ENCODE peak calls at places on chromosomes 2 and 18, in four cellular contexts. Y is hepatocyte, D is fibroblast of lung, J is GM23248. Q is an unnamed sample.

GRCh38 chr18:78390348-78390929 is 589.2 kb upstream of the SALL3 start:
- DNase-seq in Y (no peak), D (no peak), J (no peak), Q (no peak)

GRCh38 chr2:41729800-41730364 is 317.9 kb upstream of the PKDCC start:
- DNase-seq in Y (no peak), D (no peak), J (no peak), Q (no peak)

GRCh38 chr2:219182331-219183150 is 4.5 kb downstream of the RETREG2 start:
- DNase-seq in Y (no peak), D (no peak), J (no peak), Q (no peak)

GRCh38 chr18:23765931-23766330 is 76.7 kb downstream of the LAMA3 start:
- DNase-seq in Y (no peak), D (no peak), J (no peak), Q (no peak)

GRCh38 chr18:61992285-61992684 is 99.5 kb upstream of the RNF152 start:
- DNase-seq in Y (peak; percentile 41), D (peak; percentile 94), J (peak; percentile 81), Q (no peak)

GRCh38 chr18:616380-616995 is 19.7 kb downstream of the CLUL1 start:
- DNase-seq in Y (peak; percentile 65), D (peak; percentile 42), J (peak; percentile 82), Q (peak; percentile 46)

GRCh38 chr2:171431677-171432167 is 2.1 kb downstream of the METTL8 start:
- DNase-seq in Y (no peak), D (no peak), J (no peak), Q (no peak)

GRCh38 chr2:236764716-236765115 is 195.1 kb downstream of the ACKR3 start:
- DNase-seq in Y (no peak), D (no peak), J (no peak), Q (no peak)

GRCh38 chr2:196278491-196278911 is 107.1 kb upstream of the STK17B start:
- DNase-seq in Y (no peak), D (peak; percentile 96), J (peak; percentile 88), Q (no peak)

GRCh38 chr2:219570924-219571310 is 422 bp downstream of the OBSL1 start:
- DNase-seq in Y (peak; percentile 66), D (peak; percentile 42), J (peak; percentile 68), Q (no peak)

GRCh38 chr2:241802421-241802749 is 6.6 kb upstream of the NEU4 start:
- DNase-seq in Y (peak; percentile 8), D (no peak), J (no peak), Q (no peak)

GRCh38 chr2:68282814-68283812 is 30.8 kb upstream of the PPP3R1 start:
- DNase-seq in Y (peak; percentile 54), D (peak; percentile 54), J (peak; percentile 63), Q (peak; percentile 74)

GRCh38 chr2:127448526-127448925 is 30.3 kb downstream of the PROC start:
- DNase-seq in Y (no peak), D (peak; percentile 50), J (peak; percentile 66), Q (no peak)

GRCh38 chr2:132943829-132944228 is 273.8 kb upstream of the LYPD1 start:
- DNase-seq in Y (no peak), D (peak; percentile 40), J (no peak), Q (no peak)

GRCh38 chr2:233384811-233385488 is 30.7 kb downstream of the DGKD start:
- DNase-seq in Y (no peak), D (no peak), J (no peak), Q (peak; percentile 23)

GRCh38 chr2:223459328-223459939 is 142.7 kb downstream of the SCG2 start:
- DNase-seq in Y (peak; percentile 41), D (peak; percentile 38), J (peak; percentile 55), Q (peak; percentile 37)

GRCh38 chr2:23673830-23674679 is 252.9 kb downstream of the ATAD2B start:
- DNase-seq in Y (peak; percentile 42), D (no peak), J (peak; percentile 32), Q (peak; percentile 29)

GRCh38 chr2:241867776-241868420 is 1.6 kb upstream of the RTP5 start:
- DNase-seq in Y (no peak), D (no peak), J (peak; percentile 17), Q (no peak)

GRCh38 chr18:24539866-24540604 is 79.6 kb downstream of the HRH4 start:
- DNase-seq in Y (no peak), D (no peak), J (no peak), Q (no peak)

GRCh38 chr18:9094307-9095226 is 7.9 kb upstream of the NDUFV2 start:
- DNase-seq in Y (peak; percentile 27), D (peak; percentile 90), J (peak; percentile 82), Q (no peak)

GRCh38 chr2:172430671-172431070 is 3.3 kb downstream of the ITGA6 start:
- DNase-seq in Y (peak; percentile 22), D (peak; percentile 32), J (peak; percentile 35), Q (no peak)

GRCh38 chr2:157032019-157032418 is 225.5 kb upstream of the GALNT5 start:
- DNase-seq in Y (peak; percentile 9), D (peak; percentile 97), J (peak; percentile 94), Q (no peak)

DNA sequence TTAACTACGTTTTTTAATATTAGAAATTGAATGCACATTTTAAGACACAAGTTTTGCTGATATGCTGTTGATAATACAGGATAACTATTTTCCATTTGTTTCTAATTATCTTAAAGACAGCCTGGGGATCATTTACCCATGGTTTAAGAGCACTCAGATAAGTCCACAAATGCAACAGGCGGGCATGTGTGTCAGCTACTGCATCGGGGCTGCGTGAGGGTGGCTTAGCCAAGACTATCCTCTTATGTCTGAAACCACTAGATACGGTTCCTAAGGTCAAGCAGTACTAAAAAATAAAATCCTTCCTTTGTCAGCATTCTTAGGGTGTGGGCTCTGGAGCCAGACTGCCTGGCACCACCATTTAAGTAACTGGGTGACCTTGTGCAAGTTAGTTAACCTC is 254.8 kb downstream of the SATB2 start:
- DNase-seq in Y (no peak), D (no peak), J (no peak), Q (no peak)
- H3K79me2 ChIP-seq in Y (no peaks in the 10 kb centered on the region), D (no peaks in the 10 kb centered on the region), J (no peaks in the 10 kb centered on the region), Q (no peaks in the 10 kb centered on the region)

DNA sequence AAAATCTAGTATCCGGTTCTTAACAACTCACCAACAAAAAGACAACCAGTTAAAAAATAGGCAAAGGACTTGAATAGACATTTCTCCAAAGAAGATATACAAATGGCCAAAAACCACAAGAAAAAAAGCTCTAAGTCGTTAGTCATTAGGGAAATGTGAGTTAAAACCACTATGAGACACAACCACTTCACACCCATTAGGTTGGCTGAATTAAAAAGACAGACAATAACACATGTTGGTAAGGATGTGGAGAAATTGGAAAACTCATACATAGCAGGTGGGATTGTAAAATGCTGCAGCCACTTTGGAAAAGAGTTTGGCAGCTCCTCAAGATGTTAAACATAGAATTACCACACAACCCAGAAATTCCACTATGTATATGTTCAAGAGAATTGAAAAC is 117.6 kb upstream of the SPATS2L start:
- DNase-seq in Y (no peak), D (peak; percentile 59), J (no peak), Q (no peak)
- H2AFZ ChIP-seq in Y (no peak overlapping the region), D (no peak overlapping the region), J (no peak overlapping the region), Q (no peak overlapping the region)

DNA sequence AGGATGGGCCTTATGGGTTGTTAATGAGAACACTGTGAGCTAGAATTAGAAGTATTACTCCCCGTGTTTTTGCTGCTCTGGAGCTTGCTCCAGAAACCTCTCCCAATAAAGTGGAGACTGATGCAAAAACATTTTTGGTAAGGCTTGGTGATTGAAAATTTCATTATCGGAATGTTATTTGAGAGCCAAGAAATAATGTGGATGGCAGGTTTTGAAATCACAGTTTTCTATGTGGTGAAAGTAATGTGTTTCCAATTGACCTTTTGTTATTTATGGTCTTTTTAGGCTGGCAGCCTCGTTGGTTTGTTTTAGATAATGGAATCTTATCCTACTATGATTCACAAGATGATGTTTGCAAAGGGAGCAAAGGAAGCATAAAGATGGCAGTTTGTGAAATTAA is 5.1 kb downstream of the PLEKHA3 start:
- DNase-seq in Y (no peak), D (peak; percentile 5), J (peak; percentile 3), Q (no peak)
- H3K79me2 ChIP-seq in Y (peaks cover 88% of the 10 kb centered on the region), D (peaks cover 32% of the 10 kb centered on the region), J (peaks cover 98% of the 10 kb centered on the region), Q (peaks cover 42% of the 10 kb centered on the region)

GRCh38 chr2:19313553-19313952 is 44.9 kb downstream of the OSR1 start:
- DNase-seq in Y (no peak), D (no peak), J (no peak), Q (no peak)

DNA sequence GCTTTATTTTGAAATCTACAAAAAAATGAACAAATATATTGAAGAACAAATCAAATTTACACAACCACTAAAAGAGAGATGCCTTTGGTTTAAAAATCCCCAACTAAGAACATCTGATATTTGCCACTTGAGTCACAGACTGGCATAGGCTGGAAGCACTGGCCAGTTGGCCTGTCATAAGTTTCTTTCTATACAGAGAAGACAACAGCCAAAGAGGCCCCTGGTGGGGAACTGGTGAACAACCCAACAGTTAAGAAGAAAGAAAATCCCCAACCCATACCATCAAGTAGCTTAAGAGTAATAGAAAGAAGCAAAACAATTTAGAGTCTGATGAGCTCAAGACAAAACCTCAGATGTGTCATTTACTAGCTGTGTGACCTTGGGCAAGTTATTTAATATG is 45.5 kb downstream of the OSR1 start:
- DNase-seq in Y (peak; percentile 31), D (peak; percentile 44), J (peak; percentile 69), Q (peak; percentile 15)
- H2AFZ ChIP-seq in Y (no peak overlapping the region), D (no peak overlapping the region), J (no peak overlapping the region), Q (no peak overlapping the region)

GRCh38 chr18:58231930-58232329 is 187.9 kb downstream of the NEDD4L start:
- DNase-seq in Y (peak; percentile 64), D (no peak), J (peak; percentile 30), Q (no peak)
- H3K79me2 ChIP-seq in Y (peaks cover 87% of the 10 kb centered on the region), D (no peaks in the 10 kb centered on the region), J (no peaks in the 10 kb centered on the region), Q (no peaks in the 10 kb centered on the region)

DNA sequence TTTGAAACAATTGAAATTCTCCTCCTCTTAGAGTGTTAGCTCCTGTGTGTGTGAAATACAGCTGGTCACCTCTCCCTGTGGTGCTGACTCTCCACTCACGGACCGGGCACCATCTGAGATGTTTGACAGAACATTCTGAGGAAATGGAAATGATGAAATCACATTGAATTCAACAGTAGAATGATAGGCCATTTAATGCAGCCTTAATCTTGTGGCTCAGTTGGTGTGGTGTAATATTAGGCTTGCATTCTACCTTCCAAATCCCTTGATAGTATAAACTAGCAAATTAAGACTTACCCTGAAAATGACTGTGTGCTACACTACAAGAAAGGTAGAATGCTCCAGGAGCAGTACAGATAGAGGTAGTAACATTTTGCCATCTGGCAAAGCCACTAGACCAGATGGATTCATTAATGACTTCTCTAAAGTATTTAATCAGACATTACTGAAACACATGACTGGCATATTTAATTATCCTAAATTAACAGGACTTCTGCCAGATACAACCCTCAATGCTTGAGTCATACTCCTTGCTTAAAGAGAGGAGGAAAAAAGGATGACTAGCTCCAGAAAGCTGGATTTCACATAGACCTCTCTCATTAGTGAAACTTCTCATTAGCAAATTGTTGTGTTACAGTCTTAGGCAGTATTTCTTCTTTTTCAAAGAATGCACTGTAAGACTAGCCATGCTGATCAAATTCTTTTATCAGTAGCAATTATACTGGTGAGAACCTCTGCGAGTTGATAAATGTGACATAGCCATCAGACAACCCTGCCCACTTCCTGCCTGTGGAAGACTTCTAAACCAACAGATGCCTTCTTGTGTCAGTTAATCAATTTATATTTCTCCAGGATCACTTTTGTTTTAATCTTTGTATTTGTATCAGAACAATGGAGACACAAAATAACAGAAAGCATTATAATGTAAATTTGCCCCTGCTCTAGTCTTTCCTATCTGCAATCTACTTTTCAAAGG is 80.6 kb downstream of the EML6 start:
- DNase-seq in Y (no peak), D (peak; percentile 51), J (peak; percentile 46), Q (no peak)
- H2AFZ ChIP-seq in Y (no peak overlapping the region), D (no peak overlapping the region), J (no peak overlapping the region), Q (no peak overlapping the region)

GRCh38 chr2:33512112-33512511 is 35.7 kb downstream of the RASGRP3 start:
- DNase-seq in Y (no peak), D (no peak), J (no peak), Q (no peak)

GRCh38 chr2:33509908-33510588 is 33.6 kb downstream of the RASGRP3 start:
- DNase-seq in Y (no peak), D (peak; percentile 65), J (no peak), Q (no peak)

GRCh38 chr2:33513480-33513879 is 37.0 kb downstream of the RASGRP3 start:
- DNase-seq in Y (no peak), D (no peak), J (no peak), Q (no peak)

GRCh38 chr2:33510589-33510968 is 34.1 kb downstream of the RASGRP3 start:
- DNase-seq in Y (no peak), D (peak; percentile 85), J (peak; percentile 36), Q (no peak)

GRCh38 chr2:33511141-33511540 is 34.7 kb downstream of the RASGRP3 start:
- DNase-seq in Y (no peak), D (peak; percentile 37), J (no peak), Q (no peak)
- H3K79me2 ChIP-seq in Y (no peaks in the 10 kb centered on the region), D (no peaks in the 10 kb centered on the region), J (no peaks in the 10 kb centered on the region), Q (no peaks in the 10 kb centered on the region)